ENCODE peak calls at places on chromosomes 11 and 22, in four cellular contexts. R is PC-9; F is CD4-positive, CD25-positive, alpha-beta regulatory T cell; W is kidney. C is an unnamed sample. For H3K4me1, the result is how much of the 10 kb centered on the place peaks cover.

GRCh38 chr11:57547854-57548377 is 10.5 kb downstream of the SMTNL1 start:
- DNase-seq in W (no peak), R (no peak), F (no peak), C (no peak)

GRCh38 chr11:59787816-59788215 is 22.8 kb downstream of the MRPL16 start:
- DNase-seq in F (no peak), R (no peak), W (no peak), C (no peak)

GRCh38 chr22:30027169-30027568 is 53.1 kb upstream of the HORMAD2 start:
- DNase-seq in R (peak), F (no peak), W (no peak), C (no peak)

GRCh38 chr11:124884869-124885479 is 12.7 kb downstream of the ROBO4 start:
- DNase-seq in F (no peak), R (no peak), W (no peak), C (no peak)

GRCh38 chr11:113977071-113977490 is 2.2 kb downstream of the HTR3A start:
- DNase-seq in W (no peak), R (no peak), F (no peak), C (no peak)

GRCh38 chr11:27255447-27255828 is 107.6 kb downstream of the CCDC34 start:
- DNase-seq in F (no peak), W (no peak), R (no peak), C (no peak)

GRCh38 chr11:64144587-64145295 is 21.2 kb downstream of the MACROD1 start:
- DNase-seq in W (no peak), R (no peak), F (no peak), C (no peak)

GRCh38 chr11:77101043-77101537 is 1.6 kb upstream of the OMP start:
- DNase-seq in F (no peak), R (no peak), W (no peak), C (peak)

GRCh38 chr11:35529971-35530495 is 4.6 kb upstream of the PAMR1 start:
- DNase-seq in R (peak), F (no peak), W (no peak), C (no peak)

DNA sequence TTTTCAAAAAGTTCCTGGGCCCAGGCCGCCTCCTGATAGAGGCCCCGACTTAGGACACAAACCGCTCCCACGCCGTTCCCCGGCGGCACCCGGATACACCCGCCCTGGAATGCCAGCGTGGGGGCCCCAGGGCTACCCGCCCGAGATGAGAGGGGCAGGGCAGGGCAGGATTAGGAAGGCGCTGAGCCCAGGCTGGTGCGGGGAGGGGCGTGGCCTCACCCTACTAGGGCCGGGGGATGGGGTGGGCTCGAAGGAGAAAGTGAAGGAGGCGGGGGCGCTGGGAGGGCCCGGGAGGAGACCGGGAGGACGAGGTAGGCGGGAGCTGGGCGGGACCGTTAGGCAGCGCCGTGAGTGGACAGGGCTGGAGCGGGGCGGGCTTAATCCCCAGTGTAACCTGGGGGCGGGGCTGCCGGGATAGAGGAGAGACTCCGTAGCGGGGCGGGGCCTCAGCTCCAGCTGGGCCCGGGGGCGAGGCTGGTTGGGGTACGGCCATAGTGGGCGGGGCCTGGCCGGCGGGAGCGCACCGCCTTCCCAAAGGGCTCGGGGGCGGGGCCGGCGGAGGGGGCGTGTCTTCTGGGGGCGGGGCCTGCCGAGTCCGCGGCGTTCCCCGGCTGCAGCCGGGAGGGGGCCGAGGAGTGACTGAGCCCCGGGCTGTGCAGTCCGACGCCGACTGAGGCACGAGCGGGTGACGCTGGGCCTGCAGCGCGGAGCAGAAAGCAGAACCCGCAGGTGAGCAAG is at the start of gene CD82:
- DNase-seq in F (peak), R (peak), W (peak), C (peak)
- H3K4me1 ChIP-seq in F (half or more), R (under half), W (under half), C (half or more)

GRCh38 chr22:24457894-24458293 is 30.5 kb downstream of the ADORA2A start:
- DNase-seq in F (no peak), W (no peak), R (no peak), C (no peak)
- H3K4me1 ChIP-seq in F (under half), W (under half), R (under half), C (under half)

DNA sequence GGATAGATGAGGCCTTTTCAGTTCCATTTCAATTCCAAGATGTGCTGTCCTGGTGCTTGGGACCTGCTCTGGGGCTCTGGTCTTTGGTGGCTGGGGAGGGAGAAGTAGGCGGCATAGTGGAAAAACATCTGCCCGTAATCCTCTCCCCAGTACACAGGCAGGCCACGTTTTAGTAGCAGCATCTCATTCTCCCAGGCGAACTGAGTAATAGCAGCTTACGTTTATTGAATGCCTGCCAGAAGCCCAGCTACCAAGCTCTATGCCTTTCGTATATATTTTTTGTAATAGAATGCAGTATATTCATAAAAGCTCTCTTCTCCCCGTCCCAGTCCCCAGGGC is 11.4 kb downstream of the ACO2 start:
- DNase-seq in F (no peak), R (no peak), W (no peak), C (no peak)
- H3K4me1 ChIP-seq in F (under half), R (under half), W (under half), C (under half)

DNA sequence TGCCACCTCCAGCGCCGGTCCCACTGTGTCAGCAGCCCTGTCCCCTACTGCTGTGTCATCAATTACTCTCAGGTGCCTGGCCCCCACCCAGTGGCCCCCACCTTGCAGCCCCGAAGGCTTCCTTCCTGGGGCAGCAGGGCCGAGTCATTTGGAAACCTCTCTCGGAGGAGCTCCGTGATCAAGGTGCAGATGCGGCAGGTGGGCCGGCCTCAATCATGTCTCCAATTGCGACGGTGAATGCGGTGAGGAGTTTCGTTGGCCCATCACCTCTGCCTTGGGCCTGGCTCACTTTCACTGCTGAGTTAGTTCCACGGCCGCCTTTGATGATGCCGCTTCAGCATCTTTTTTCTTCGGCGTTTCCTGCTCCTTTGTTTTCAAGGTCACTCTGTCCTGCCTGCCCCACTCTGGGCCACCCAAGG is 11.3 kb upstream of the CXCR5 start:
- DNase-seq in W (no peak), R (no peak), F (peak), C (no peak)
- H3K4me1 ChIP-seq in W (under half), R (under half), F (half or more), C (under half)

GRCh38 chr11:70435361-70435760 is 37.0 kb downstream of the CTTN start:
- DNase-seq in F (no peak), R (no peak), W (no peak), C (no peak)

GRCh38 chr11:70434813-70435300 is 36.5 kb downstream of the CTTN start:
- DNase-seq in F (no peak), R (no peak), W (no peak), C (no peak)

GRCh38 chr11:70436501-70436860 is 38.2 kb downstream of the CTTN start:
- DNase-seq in F (no peak), W (no peak), R (no peak), C (no peak)

GRCh38 chr11:70435765-70436500 is 37.6 kb downstream of the CTTN start:
- DNase-seq in F (no peak), W (peak), R (no peak), C (no peak)

GRCh38 chr11:70437111-70437784 is 38.9 kb downstream of the CTTN start:
- DNase-seq in F (no peak), W (no peak), R (no peak), C (no peak)
- H3K4me1 ChIP-seq in F (under half), W (under half), R (under half), C (under half)

GRCh38 chr11:60913793-60914619 is at the start of gene TMEM109:
- DNase-seq in F (peak), W (peak), R (peak), C (peak)
- H3K4me1 ChIP-seq in F (under half), W (under half), R (under half), C (under half)

GRCh38 chr11:45087301-45087700 is 59.1 kb upstream of the PRDM11 start:
- DNase-seq in F (no peak), W (peak), R (no peak), C (no peak)

GRCh38 chr11:45090607-45091006 is 55.8 kb upstream of the PRDM11 start:
- DNase-seq in F (no peak), W (peak), R (no peak), C (no peak)

GRCh38 chr11:45087761-45088160 is 58.7 kb upstream of the PRDM11 start:
- DNase-seq in W (no peak), R (no peak), F (no peak), C (no peak)

GRCh38 chr11:45089845-45090499 is 56.5 kb upstream of the PRDM11 start:
- DNase-seq in R (no peak), W (peak), F (no peak), C (no peak)

DNA sequence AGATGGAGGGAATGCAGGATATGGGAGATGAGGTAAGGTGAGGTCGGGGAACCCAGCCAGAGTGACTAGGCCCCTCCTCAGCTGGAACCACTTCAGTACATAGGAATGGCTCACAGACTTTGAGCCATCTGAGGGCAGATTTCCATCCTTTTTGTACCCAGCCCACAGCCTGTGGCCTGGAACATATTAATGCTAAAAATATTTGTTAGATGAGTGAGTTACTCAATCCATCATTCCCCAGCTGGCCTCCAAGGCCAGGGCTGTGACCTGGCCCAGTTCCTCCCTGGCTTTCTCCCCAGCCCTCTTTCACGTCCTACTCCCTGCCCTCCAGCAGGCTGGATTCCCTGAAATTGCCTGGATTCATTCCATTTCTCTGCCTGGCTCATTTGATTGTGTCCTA is 57.2 kb upstream of the PRDM11 start:
- DNase-seq in W (peak), F (no peak), R (no peak), C (no peak)
- H3K4me1 ChIP-seq in W (under half), F (under half), R (under half), C (under half)

DNA sequence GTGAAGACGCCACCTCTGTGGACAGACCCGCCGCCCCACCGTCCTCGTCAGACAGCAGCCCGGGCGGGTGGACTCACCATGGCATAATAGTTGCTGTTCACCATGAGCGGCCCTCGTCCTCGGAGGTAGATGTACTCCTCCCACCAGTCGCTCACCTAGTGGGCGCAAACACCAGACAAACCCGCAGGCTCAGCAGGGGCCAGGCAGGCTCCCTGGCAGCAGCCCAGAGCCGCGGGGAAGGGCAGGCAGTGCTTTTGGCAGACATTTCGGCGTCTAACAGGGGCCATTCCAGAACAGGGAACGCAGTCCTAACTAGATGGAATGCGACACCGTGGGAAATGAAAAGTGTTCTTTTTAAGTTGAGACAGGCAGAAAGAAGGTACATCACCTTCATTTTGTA is 44.9 kb downstream of the CPT1A start:
- DNase-seq in R (no peak), F (no peak), W (no peak), C (no peak)
- H3K4me1 ChIP-seq in R (under half), F (under half), W (under half), C (under half)

DNA sequence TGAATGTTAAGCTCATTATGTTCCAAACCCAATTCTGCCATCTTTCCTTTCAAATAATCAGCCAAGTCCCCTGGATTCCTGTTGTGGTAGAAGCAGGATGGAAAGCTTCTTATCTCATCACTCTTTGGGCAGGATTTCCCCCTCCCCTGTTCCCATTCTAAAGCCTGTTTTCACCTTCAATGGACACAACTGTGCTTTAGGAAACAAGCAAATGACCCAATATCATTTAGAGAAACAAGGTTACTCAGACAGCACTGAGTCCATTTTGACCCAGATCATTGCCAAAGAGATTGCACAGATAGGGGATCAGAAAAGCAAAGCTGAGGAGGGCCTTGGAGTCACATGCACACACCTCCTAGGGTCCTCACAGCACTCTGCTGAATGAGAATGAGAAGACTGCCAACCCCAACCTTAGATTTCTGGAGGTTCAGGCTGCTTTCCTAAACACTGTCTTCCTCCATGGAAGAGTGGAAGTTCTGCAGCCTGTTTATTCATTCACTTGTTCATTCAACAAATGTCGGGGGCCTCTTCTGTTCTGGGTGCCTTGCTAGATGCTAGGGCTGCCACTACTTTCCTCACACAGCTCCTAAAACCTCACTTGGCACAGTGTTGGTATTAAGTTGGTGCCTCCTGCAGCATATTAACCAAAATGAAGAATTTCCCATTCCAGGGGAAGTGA is 95.3 kb downstream of the ME3 start:
- DNase-seq in W (no peak), R (no peak), F (no peak), C (no peak)
- H3K4me1 ChIP-seq in W (under half), R (under half), F (under half), C (under half)